ENCODE peak calls at places on chromosome 14, in five cellular contexts. R is heart left ventricle, A is mucosa of descending colon, U is lower lobe of right lung, Z is SK-N-SH. H is an unnamed sample. For H3K4me1, the result is how much of the 10 kb centered on the place peaks cover.

GRCh38 chr14:96616168-96616681 is 114.0 kb downstream of the PAPOLA start:
- DNase-seq in R (no peak), A (no peak), U (no peak), Z (peak), H (no peak)

GRCh38 chr14:104858811-104859426 is 6.1 kb upstream of the CEP170B start:
- DNase-seq in R (no peak), A (no peak), U (no peak), Z (no peak), H (no peak)

GRCh38 chr14:102020058-102020971 is 55.9 kb downstream of the DYNC1H1 start:
- DNase-seq in R (no peak), A (no peak), U (no peak), Z (no peak), H (no peak)

GRCh38 chr14:67776653-67777322 is 39.6 kb downstream of the ZFYVE26 start:
- DNase-seq in R (no peak), A (no peak), U (no peak), Z (no peak), H (no peak)

GRCh38 chr14:76349993-76350392 is 25.9 kb upstream of the ESRRB start:
- DNase-seq in R (no peak), A (no peak), U (no peak), Z (no peak), H (no peak)

GRCh38 chr14:74508292-74508731 is 14.7 kb downstream of the ISCA2 start:
- DNase-seq in R (no peak), A (peak), U (no peak), Z (peak), H (no peak)

GRCh38 chr14:61872452-61872851 is 110.2 kb downstream of the SNAPC1 start:
- DNase-seq in R (no peak), A (no peak), U (no peak), Z (no peak), H (no peak)

GRCh38 chr14:91398707-91399106 is 18.9 kb downstream of the CCDC88C start:
- DNase-seq in R (no peak), A (peak), U (no peak), Z (peak), H (no peak)

GRCh38 chr14:21121106-21121505 is 20.2 kb downstream of the TMEM253 start:
- DNase-seq in R (no peak), A (no peak), U (no peak), Z (no peak), H (no peak)

GRCh38 chr14:69845787-69846186 is 33.4 kb upstream of the SMOC1 start:
- DNase-seq in R (no peak), A (no peak), U (no peak), Z (no peak), H (no peak)

GRCh38 chr14:100586520-100587247 is 533 bp downstream of the BEGAIN start:
- DNase-seq in R (peak), A (peak), U (peak), Z (peak), H (no peak)

GRCh38 chr14:64550539-64551333 is 975 bp downstream of the PPP1R36 start:
- DNase-seq in R (no peak), A (no peak), U (no peak), Z (no peak), H (no peak)

GRCh38 chr14:36582011-36582873 is at the start of gene NKX2-8:
- DNase-seq in R (no peak), A (no peak), U (peak), Z (peak), H (no peak)

GRCh38 chr14:64979336-64980074 is 7.2 kb upstream of the FNTB start:
- DNase-seq in R (no peak), A (no peak), U (no peak), Z (no peak), H (peak)

GRCh38 chr14:73743431-73743931 is 29.3 kb upstream of the PNMA1 start:
- DNase-seq in R (peak), A (peak), U (peak), Z (no peak), H (no peak)

GRCh38 chr14:100894416-100894815 is 9.1 kb downstream of the RTL1 start:
- DNase-seq in R (no peak), A (no peak), U (peak), Z (no peak), H (no peak)

GRCh38 chr14:55245657-55246268 is 25.5 kb upstream of the FBXO34 start:
- DNase-seq in R (no peak), A (no peak), U (no peak), Z (no peak), H (peak)

GRCh38 chr14:23443411-23443812 is 8.0 kb upstream of the MYH7 start:
- DNase-seq in R (peak), A (no peak), U (no peak), Z (no peak), H (no peak)

GRCh38 chr14:93085916-93086315 is 29.8 kb downstream of the ITPK1 start:
- DNase-seq in R (no peak), A (no peak), U (no peak), Z (no peak), H (no peak)

GRCh38 chr14:61147898-61148549 is 133.1 kb downstream of the TMEM30B start:
- DNase-seq in R (peak), A (no peak), U (no peak), Z (no peak), H (no peak)

GRCh38 chr14:51602176-51602759 is 49.4 kb upstream of the FRMD6 start:
- DNase-seq in R (no peak), A (no peak), U (no peak), Z (no peak), H (no peak)

GRCh38 chr14:61766136-61766535 is 3.9 kb downstream of the SNAPC1 start:
- DNase-seq in R (no peak), A (no peak), U (no peak), Z (no peak), H (no peak)

GRCh38 chr14:65850429-65851145 is 438.1 kb downstream of the FUT8 start:
- DNase-seq in R (no peak), A (peak), U (no peak), Z (peak), H (no peak)

GRCh38 chr14:61645247-61645646 is 50.1 kb upstream of the HIF1A start:
- DNase-seq in R (no peak), A (no peak), U (no peak), Z (peak), H (no peak)

GRCh38 chr14:41607966-41608663 is 1.4 kb downstream of the LRFN5 start:
- DNase-seq in R (no peak), A (no peak), U (no peak), Z (no peak), H (no peak)

GRCh38 chr14:65373671-65374039 is 38.9 kb upstream of the FUT8 start:
- DNase-seq in R (no peak), A (no peak), U (no peak), Z (no peak), H (no peak)

GRCh38 chr14:53927171-53927570 is 29.5 kb downstream of the BMP4 start:
- DNase-seq in R (no peak), A (no peak), U (no peak), Z (no peak), H (no peak)

GRCh38 chr14:71487941-71488340 is 444.3 kb upstream of the RGS6 start:
- DNase-seq in R (no peak), A (no peak), U (no peak), Z (no peak), H (no peak)

GRCh38 chr14:49870908-49871307 is 18.3 kb upstream of the NEMF start:
- DNase-seq in R (no peak), A (no peak), U (no peak), Z (no peak), H (no peak)

GRCh38 chr14:34055545-34055944 is 104.7 kb upstream of the EGLN3 start:
- DNase-seq in R (no peak), A (no peak), U (no peak), Z (no peak), H (no peak)

GRCh38 chr14:61257469-61258057 is 23.6 kb downstream of the TMEM30B start:
- DNase-seq in R (no peak), A (no peak), U (no peak), Z (no peak), H (no peak)

GRCh38 chr14:30974628-30975027 is 50.8 kb upstream of the AP4S1 start:
- DNase-seq in R (no peak), A (no peak), U (no peak), Z (no peak), H (no peak)

DNA sequence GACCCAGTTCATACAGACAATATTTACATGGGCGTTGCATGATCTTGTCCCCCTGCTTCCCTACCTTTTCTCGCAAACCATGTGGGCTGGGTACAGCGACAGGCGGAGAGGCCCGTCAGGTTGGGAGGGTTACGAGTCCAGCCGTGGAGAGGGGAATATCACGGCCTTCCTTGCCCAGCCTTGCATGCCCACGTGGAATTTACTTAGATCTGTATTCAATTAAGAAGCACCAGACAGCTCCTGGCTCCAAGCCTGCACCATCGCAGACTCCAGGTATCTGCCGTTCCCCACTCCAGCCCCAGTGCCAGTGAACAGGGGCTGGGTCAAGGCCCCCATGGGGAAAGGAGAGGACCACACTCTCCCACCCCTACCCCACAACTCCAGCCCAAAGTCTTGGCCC is 29.8 kb downstream of the BCL11B start:
- DNase-seq in R (no peak), A (no peak), U (peak), Z (no peak), H (no peak)
- TF ChIP-seq CTCF in R (no peak), A (no peak), U (no peak), Z (no peak), H (no peak)

GRCh38 chr14:29820785-29821184 is 106.9 kb downstream of the PRKD1 start:
- DNase-seq in R (no peak), A (no peak), U (no peak), Z (no peak), H (no peak)
- H3K4me1 ChIP-seq in R (under half), A (under half), U (under half), Z (under half), H (under half)

GRCh38 chr14:19873178-19873577 is 1.8 kb upstream of the OR4K2 start:
- DNase-seq in R (no peak), A (no peak), U (no peak), Z (no peak), H (no peak)

GRCh38 chr14:19874842-19875241 is at the start of gene OR4K2:
- DNase-seq in R (no peak), A (no peak), U (no peak), Z (no peak), H (no peak)

GRCh38 chr14:19878029-19878642 is 3.2 kb downstream of the OR4K2 start:
- DNase-seq in R (no peak), A (no peak), U (no peak), Z (peak), H (no peak)
- TF ChIP-seq CTCF in R (peak), A (peak), U (peak), Z (peak), H (peak)

GRCh38 chr14:59273737-59274136 is 85.3 kb downstream of the DAAM1 start:
- DNase-seq in R (no peak), A (no peak), U (no peak), Z (no peak), H (no peak)
- H3K4me1 ChIP-seq in R (under half), A (under half), U (under half), Z (under half), H (under half)

GRCh38 chr14:44151120-44151519 is 356.0 kb downstream of the FSCB start:
- DNase-seq in R (no peak), A (no peak), U (no peak), Z (no peak), H (no peak)

GRCh38 chr14:44154889-44155288 is 352.2 kb downstream of the FSCB start:
- DNase-seq in R (no peak), A (no peak), U (no peak), Z (no peak), H (no peak)

GRCh38 chr14:44154446-44154845 is 352.6 kb downstream of the FSCB start:
- DNase-seq in R (no peak), A (no peak), U (no peak), Z (no peak), H (no peak)

GRCh38 chr14:44149597-44149996 is 357.5 kb downstream of the FSCB start:
- DNase-seq in R (no peak), A (no peak), U (no peak), Z (peak), H (peak)
- TF ChIP-seq CTCF in R (peak), A (no peak), U (no peak), Z (peak), H (peak)

GRCh38 chr14:77641207-77641533 is 24.7 kb upstream of the SPTLC2 start:
- DNase-seq in R (no peak), A (peak), U (no peak), Z (no peak), H (no peak)
- H3K4me1 ChIP-seq in R (under half), A (under half), U (under half), Z (under half), H (under half)